ENCODE peak calls at places on chromosome 15, in ten cellular contexts. One of them, this sample, is unnamed.

GRCh38 chr15:31276596-31277298 is 49.9 kb upstream of the KLF13 start:
- DNase-seq in activated B cell treated with CpG ODN at 0.5 μM for 24 hours: no peak
- DNase-seq in epithelial cell of esophagus: no peak
- DNase-seq in hepatocyte: peak
- DNase-seq in body of pancreas: no peak
- DNase-seq in Calu3: no peak
- DNase-seq in neural crest cell: no peak
- DNase-seq in lower leg skin: peak
- DNase-seq in HCT116: no peak
- DNase-seq in HFFc6: no peak
- DNase-seq in this sample: no peak

GRCh38 chr15:100082761-100083402 is 258.9 kb downstream of the ADAMTS17 start:
- DNase-seq in activated B cell treated with CpG ODN at 0.5 μM for 24 hours: no peak
- DNase-seq in epithelial cell of esophagus: no peak
- DNase-seq in hepatocyte: no peak
- DNase-seq in body of pancreas: peak
- DNase-seq in Calu3: no peak
- DNase-seq in neural crest cell: no peak
- DNase-seq in lower leg skin: peak
- DNase-seq in HCT116: no peak
- DNase-seq in HFFc6: no peak
- DNase-seq in this sample: no peak

GRCh38 chr15:52255008-52255407 is 40.6 kb downstream of the MYO5C start:
- DNase-seq in activated B cell treated with CpG ODN at 0.5 μM for 24 hours: no peak
- DNase-seq in epithelial cell of esophagus: peak
- DNase-seq in hepatocyte: no peak
- DNase-seq in body of pancreas: no peak
- DNase-seq in Calu3: no peak
- DNase-seq in neural crest cell: no peak
- DNase-seq in lower leg skin: no peak
- DNase-seq in HCT116: no peak
- DNase-seq in HFFc6: peak
- DNase-seq in this sample: no peak

GRCh38 chr15:57537072-57537471 is 54.6 kb upstream of the MYZAP start:
- DNase-seq in activated B cell treated with CpG ODN at 0.5 μM for 24 hours: no peak
- DNase-seq in epithelial cell of esophagus: peak
- DNase-seq in hepatocyte: peak
- DNase-seq in body of pancreas: peak
- DNase-seq in Calu3: no peak
- DNase-seq in neural crest cell: no peak
- DNase-seq in lower leg skin: no peak
- DNase-seq in HCT116: peak
- DNase-seq in HFFc6: peak
- DNase-seq in this sample: no peak

GRCh38 chr15:97817266-97817890 is 143.1 kb upstream of the ARRDC4 start:
- DNase-seq in activated B cell treated with CpG ODN at 0.5 μM for 24 hours: no peak
- DNase-seq in epithelial cell of esophagus: no peak
- DNase-seq in hepatocyte: no peak
- DNase-seq in body of pancreas: no peak
- DNase-seq in Calu3: no peak
- DNase-seq in neural crest cell: no peak
- DNase-seq in lower leg skin: no peak
- DNase-seq in HCT116: no peak
- DNase-seq in HFFc6: no peak
- DNase-seq in this sample: no peak

GRCh38 chr15:43151688-43152087 is 18.3 kb downstream of the TMEM62 start:
- DNase-seq in activated B cell treated with CpG ODN at 0.5 μM for 24 hours: no peak
- DNase-seq in epithelial cell of esophagus: no peak
- DNase-seq in hepatocyte: no peak
- DNase-seq in body of pancreas: no peak
- DNase-seq in Calu3: no peak
- DNase-seq in neural crest cell: no peak
- DNase-seq in lower leg skin: no peak
- DNase-seq in HCT116: no peak
- DNase-seq in HFFc6: no peak
- DNase-seq in this sample: no peak

GRCh38 chr15:38215707-38216106 is 36.9 kb upstream of the SPRED1 start:
- DNase-seq in activated B cell treated with CpG ODN at 0.5 μM for 24 hours: no peak
- DNase-seq in epithelial cell of esophagus: no peak
- DNase-seq in hepatocyte: no peak
- DNase-seq in body of pancreas: no peak
- DNase-seq in Calu3: no peak
- DNase-seq in neural crest cell: no peak
- DNase-seq in lower leg skin: no peak
- DNase-seq in HCT116: no peak
- DNase-seq in HFFc6: no peak
- DNase-seq in this sample: no peak

GRCh38 chr15:93428135-93428534 is 339.1 kb upstream of the RGMA start:
- DNase-seq in activated B cell treated with CpG ODN at 0.5 μM for 24 hours: no peak
- DNase-seq in epithelial cell of esophagus: peak
- DNase-seq in hepatocyte: peak
- DNase-seq in body of pancreas: no peak
- DNase-seq in Calu3: peak
- DNase-seq in neural crest cell: no peak
- DNase-seq in lower leg skin: peak
- DNase-seq in HCT116: peak
- DNase-seq in HFFc6: no peak
- DNase-seq in this sample: no peak

GRCh38 chr15:74158855-74159650 is 14.5 kb upstream of the ISLR start:
- DNase-seq in activated B cell treated with CpG ODN at 0.5 μM for 24 hours: no peak
- DNase-seq in epithelial cell of esophagus: no peak
- DNase-seq in hepatocyte: no peak
- DNase-seq in body of pancreas: no peak
- DNase-seq in Calu3: no peak
- DNase-seq in neural crest cell: no peak
- DNase-seq in lower leg skin: no peak
- DNase-seq in HCT116: no peak
- DNase-seq in HFFc6: no peak
- DNase-seq in this sample: no peak

GRCh38 chr15:49415638-49416037 is 7.4 kb upstream of the FGF7 start:
- DNase-seq in activated B cell treated with CpG ODN at 0.5 μM for 24 hours: no peak
- DNase-seq in epithelial cell of esophagus: peak
- DNase-seq in hepatocyte: no peak
- DNase-seq in body of pancreas: no peak
- DNase-seq in Calu3: no peak
- DNase-seq in neural crest cell: no peak
- DNase-seq in lower leg skin: no peak
- DNase-seq in HCT116: no peak
- DNase-seq in HFFc6: peak
- DNase-seq in this sample: no peak

GRCh38 chr15:83092309-83092976 is 15.0 kb upstream of the TM6SF1 start:
- DNase-seq in activated B cell treated with CpG ODN at 0.5 μM for 24 hours: no peak
- DNase-seq in epithelial cell of esophagus: peak
- DNase-seq in hepatocyte: peak
- DNase-seq in body of pancreas: no peak
- DNase-seq in Calu3: no peak
- DNase-seq in neural crest cell: no peak
- DNase-seq in lower leg skin: no peak
- DNase-seq in HCT116: no peak
- DNase-seq in HFFc6: peak
- DNase-seq in this sample: no peak

GRCh38 chr15:65937046-65937445 is 67.8 kb downstream of the RAB11A start:
- DNase-seq in activated B cell treated with CpG ODN at 0.5 μM for 24 hours: no peak
- DNase-seq in epithelial cell of esophagus: no peak
- DNase-seq in hepatocyte: no peak
- DNase-seq in body of pancreas: no peak
- DNase-seq in Calu3: no peak
- DNase-seq in neural crest cell: no peak
- DNase-seq in lower leg skin: no peak
- DNase-seq in HCT116: no peak
- DNase-seq in HFFc6: no peak
- DNase-seq in this sample: no peak

DNA sequence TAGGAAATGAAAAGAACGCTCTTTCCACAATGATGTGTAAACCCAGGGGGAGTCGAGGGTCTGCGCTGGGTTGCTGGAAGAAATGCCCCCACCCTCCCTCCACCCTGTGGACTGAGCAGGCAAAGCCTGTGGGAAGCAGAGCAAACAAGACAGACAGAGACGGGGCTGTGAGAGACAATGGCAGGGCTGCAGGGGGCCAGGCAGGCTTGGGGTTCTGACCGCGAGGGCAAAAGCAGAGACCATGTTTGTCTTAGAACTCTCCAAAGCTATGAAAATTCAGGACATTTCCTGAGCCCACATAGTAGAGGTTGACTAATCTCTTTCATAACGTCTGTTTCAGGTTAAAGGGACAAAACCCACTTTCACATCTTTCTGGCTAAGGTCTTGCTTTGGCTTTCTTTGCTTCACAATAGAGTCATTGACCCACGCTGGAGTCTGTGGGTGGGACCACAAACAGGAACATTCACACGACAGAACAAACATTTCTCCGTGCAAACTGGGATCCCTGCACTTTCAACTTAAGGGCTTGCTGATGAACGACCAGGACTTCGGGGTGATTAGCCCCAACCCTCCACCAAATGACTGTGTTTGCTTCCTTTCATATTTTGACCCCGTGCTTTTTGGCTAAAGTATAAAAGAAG is 156.0 kb upstream of the TPM1 start:
- DNase-seq in activated B cell treated with CpG ODN at 0.5 μM for 24 hours: no peak
- DNase-seq in epithelial cell of esophagus: no peak
- DNase-seq in hepatocyte: no peak
- DNase-seq in body of pancreas: no peak
- DNase-seq in Calu3: peak
- DNase-seq in neural crest cell: peak
- DNase-seq in lower leg skin: no peak
- DNase-seq in HCT116: no peak
- DNase-seq in HFFc6: no peak
- DNase-seq in this sample: no peak
- TF ChIP-seq CTCF in activated B cell treated with CpG ODN at 0.5 μM for 24 hours: no peak
- TF ChIP-seq CTCF in epithelial cell of esophagus: no peak
- TF ChIP-seq CTCF in hepatocyte: no peak
- TF ChIP-seq CTCF in body of pancreas: no peak
- TF ChIP-seq CTCF in Calu3: no peak
- TF ChIP-seq CTCF in neural crest cell: no peak
- TF ChIP-seq CTCF in lower leg skin: no peak
- TF ChIP-seq CTCF in HCT116: no peak
- TF ChIP-seq CTCF in HFFc6: no peak
- TF ChIP-seq CTCF in this sample: no peak

GRCh38 chr15:80289558-80290277 is 37.7 kb upstream of the CTXND1 start:
- DNase-seq in activated B cell treated with CpG ODN at 0.5 μM for 24 hours: no peak
- DNase-seq in epithelial cell of esophagus: no peak
- DNase-seq in hepatocyte: no peak
- DNase-seq in body of pancreas: no peak
- DNase-seq in Calu3: no peak
- DNase-seq in neural crest cell: no peak
- DNase-seq in lower leg skin: no peak
- DNase-seq in HCT116: no peak
- DNase-seq in HFFc6: no peak
- DNase-seq in this sample: no peak
- TF ChIP-seq CTCF in activated B cell treated with CpG ODN at 0.5 μM for 24 hours: no peak
- TF ChIP-seq CTCF in epithelial cell of esophagus: no peak
- TF ChIP-seq CTCF in hepatocyte: no peak
- TF ChIP-seq CTCF in body of pancreas: no peak
- TF ChIP-seq CTCF in Calu3: no peak
- TF ChIP-seq CTCF in neural crest cell: no peak
- TF ChIP-seq CTCF in lower leg skin: no peak
- TF ChIP-seq CTCF in HCT116: no peak
- TF ChIP-seq CTCF in HFFc6: no peak
- TF ChIP-seq CTCF in this sample: no peak

DNA sequence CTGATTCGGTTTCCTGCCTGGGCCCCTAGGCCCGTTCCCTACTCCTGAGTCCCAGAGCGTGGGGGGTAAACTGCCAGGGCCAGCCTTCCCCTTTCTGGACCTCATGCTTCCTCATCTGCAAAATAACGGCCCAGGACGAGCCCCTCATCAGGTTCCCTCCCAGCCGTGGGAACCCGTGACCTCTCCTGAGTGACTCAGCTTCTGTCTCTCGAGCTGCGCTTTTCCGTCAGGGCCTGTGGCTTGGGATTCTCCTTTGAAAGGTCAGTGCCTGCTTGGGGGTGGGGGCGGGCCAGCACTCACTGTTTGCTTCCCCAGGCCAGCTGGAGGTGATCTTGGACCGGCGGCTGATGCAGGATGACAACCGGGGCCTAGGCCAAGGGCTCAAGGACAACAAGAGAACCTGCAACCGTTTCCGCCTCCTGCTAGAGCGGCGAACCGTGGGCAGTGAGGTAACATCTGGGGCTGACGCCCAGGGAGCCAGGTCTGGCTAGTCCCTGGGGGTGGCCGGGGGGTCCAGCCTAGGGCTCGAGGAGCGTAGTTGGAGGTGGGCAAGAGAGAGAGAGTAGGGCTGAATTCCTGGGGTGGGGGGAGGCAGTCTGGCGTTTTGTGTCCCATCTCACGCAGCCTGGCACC is 12.8 kb downstream of the MAN2A2 start:
- DNase-seq in activated B cell treated with CpG ODN at 0.5 μM for 24 hours: no peak
- DNase-seq in epithelial cell of esophagus: no peak
- DNase-seq in hepatocyte: no peak
- DNase-seq in body of pancreas: no peak
- DNase-seq in Calu3: no peak
- DNase-seq in neural crest cell: no peak
- DNase-seq in lower leg skin: peak
- DNase-seq in HCT116: no peak
- DNase-seq in HFFc6: no peak
- DNase-seq in this sample: no peak
- TF ChIP-seq CTCF in activated B cell treated with CpG ODN at 0.5 μM for 24 hours: no peak
- TF ChIP-seq CTCF in epithelial cell of esophagus: no peak
- TF ChIP-seq CTCF in hepatocyte: no peak
- TF ChIP-seq CTCF in body of pancreas: no peak
- TF ChIP-seq CTCF in Calu3: no peak
- TF ChIP-seq CTCF in neural crest cell: no peak
- TF ChIP-seq CTCF in lower leg skin: no peak
- TF ChIP-seq CTCF in HCT116: no peak
- TF ChIP-seq CTCF in HFFc6: no peak
- TF ChIP-seq CTCF in this sample: no peak

DNA sequence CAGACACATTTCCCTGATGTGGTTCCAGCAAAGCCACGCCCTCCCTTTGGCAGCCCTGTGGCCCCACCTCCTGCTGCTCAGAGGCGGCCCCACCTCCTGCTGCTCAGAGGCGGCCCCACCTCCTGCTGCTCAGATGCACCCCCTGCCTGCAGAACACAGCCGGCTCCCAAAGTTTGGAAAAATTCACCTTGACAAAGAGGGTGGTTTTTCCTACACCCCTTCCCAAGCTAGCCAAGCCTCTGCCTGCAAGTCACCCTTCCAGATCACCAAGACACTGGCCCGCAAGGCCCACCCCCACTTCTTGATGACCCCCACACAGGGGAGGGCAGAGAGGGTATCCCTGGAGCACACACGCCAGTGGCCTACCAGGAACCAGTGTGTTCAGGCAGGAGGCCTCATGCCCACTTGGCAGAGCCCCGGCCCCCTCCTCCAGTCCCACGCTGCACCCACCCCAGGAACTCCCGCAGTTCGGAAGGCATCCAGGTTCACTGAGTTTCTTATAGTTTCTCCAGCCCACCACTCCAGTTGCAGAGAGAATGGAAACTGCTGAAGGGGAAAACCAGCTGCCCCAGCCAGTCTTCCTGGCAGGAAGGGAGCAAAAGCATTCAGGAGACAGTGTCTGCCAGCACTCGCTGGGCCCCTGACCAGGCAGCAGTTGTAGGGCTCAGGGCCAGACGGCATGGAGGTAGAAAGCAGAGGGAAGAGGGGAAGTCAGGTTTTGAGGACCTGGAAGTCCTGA is 2.3 kb upstream of the HAPLN3 start:
- DNase-seq in activated B cell treated with CpG ODN at 0.5 μM for 24 hours: no peak
- DNase-seq in epithelial cell of esophagus: peak
- DNase-seq in hepatocyte: peak
- DNase-seq in body of pancreas: peak
- DNase-seq in Calu3: peak
- DNase-seq in neural crest cell: peak
- DNase-seq in lower leg skin: peak
- DNase-seq in HCT116: no peak
- DNase-seq in HFFc6: peak
- DNase-seq in this sample: peak
- TF ChIP-seq CTCF in activated B cell treated with CpG ODN at 0.5 μM for 24 hours: no peak
- TF ChIP-seq CTCF in epithelial cell of esophagus: peak
- TF ChIP-seq CTCF in hepatocyte: peak
- TF ChIP-seq CTCF in body of pancreas: peak
- TF ChIP-seq CTCF in Calu3: peak
- TF ChIP-seq CTCF in neural crest cell: peak
- TF ChIP-seq CTCF in lower leg skin: no peak
- TF ChIP-seq CTCF in HCT116: peak
- TF ChIP-seq CTCF in HFFc6: peak
- TF ChIP-seq CTCF in this sample: peak